ENCODE peak calls at places on chromosomes 6 and 20, in eight cellular contexts. Z is stimulated activated CD4-positive, alpha-beta T cell treated with anti-CD3 and anti-CD28 coated beads, TNF-alpha, amount 100 ng/mL, for 48 hours; J is central memory CD4-positive, alpha-beta T cell; N is CD8-positive, alpha-beta memory T cell; T is NCI-H1048; R is occipital lobe; C is M059J; B is NCI-H69. L is an unnamed sample.

GRCh38 chr6:155126727-155127439 is 131.8 kb downstream of the TIAM2 start:
- DNase-seq in J (no peak), T (no peak), B (peak), R (no peak), Z (peak), N (no peak), C (peak), L (no peak)

GRCh38 chr20:4113996-4114603 is 98.7 kb upstream of the RNF24 start:
- DNase-seq in B (no peak), T (no peak), C (no peak), R (no peak), Z (no peak), N (no peak), J (no peak), L (no peak)

GRCh38 chr20:30511322-30512030 is 746.0 kb upstream of the DEFB115 start:
- DNase-seq in Z (no peak), R (no peak), T (no peak), N (no peak), J (no peak), C (no peak), B (no peak), L (no peak)

GRCh38 chr6:18997375-18997826 is 610.3 kb downstream of the RNF144B start:
- DNase-seq in T (no peak), C (peak), B (peak), Z (no peak), R (no peak), J (no peak), N (no peak), L (peak)

GRCh38 chr6:94510877-94511276 is 1066.5 kb upstream of the MANEA start:
- DNase-seq in N (no peak), Z (no peak), J (no peak), R (no peak), C (no peak), B (no peak), T (no peak), L (peak)

GRCh38 chr6:36056178-36056577 is 28.6 kb downstream of the MAPK14 start:
- DNase-seq in R (no peak), B (peak), T (no peak), N (no peak), C (no peak), J (no peak), Z (no peak), L (no peak)

GRCh38 chr6:17427062-17427461 is 33.7 kb downstream of the CAP2 start:
- DNase-seq in J (no peak), C (no peak), R (no peak), N (no peak), T (no peak), B (no peak), Z (no peak), L (no peak)

GRCh38 chr6:34834789-34835518 is 43.1 kb downstream of the BLTP3A start:
- DNase-seq in R (no peak), B (no peak), Z (no peak), T (no peak), C (peak), N (no peak), J (no peak), L (no peak)

GRCh38 chr6:84597238-84597875 is 167.0 kb downstream of the TBX18 start:
- DNase-seq in Z (no peak), R (no peak), N (no peak), C (peak), B (no peak), J (no peak), T (no peak), L (no peak)

GRCh38 chr6:37709250-37709931 is 11.7 kb upstream of the MDGA1 start:
- DNase-seq in C (peak), T (no peak), Z (no peak), R (no peak), J (no peak), B (peak), N (no peak), L (no peak)

GRCh38 chr6:116373300-116373699 is 2.6 kb downstream of the DSE start:
- DNase-seq in R (no peak), N (no peak), C (no peak), Z (no peak), B (no peak), T (no peak), J (no peak), L (no peak)

GRCh38 chr6:96725276-96725675 is 112.0 kb downstream of the GPR63 start:
- DNase-seq in C (no peak), Z (no peak), R (no peak), J (no peak), T (no peak), N (no peak), B (peak), L (no peak)

GRCh38 chr20:8749986-8750385 is 318.9 kb upstream of the PLCB4 start:
- DNase-seq in J (no peak), T (no peak), R (no peak), C (peak), N (no peak), B (no peak), Z (no peak), L (no peak)

GRCh38 chr6:90429713-90430112 is 133.1 kb upstream of the BACH2 start:
- DNase-seq in C (no peak), T (no peak), B (no peak), N (no peak), J (no peak), Z (no peak), R (no peak), L (no peak)

GRCh38 chr6:104862456-104862855 is 2.7 kb upstream of the HACE1 start:
- DNase-seq in J (no peak), Z (no peak), N (no peak), B (no peak), T (no peak), C (peak), R (no peak), L (no peak)

GRCh38 chr20:64231621-64232550 is 23.7 kb upstream of the PCMTD2 start:
- DNase-seq in N (no peak), Z (no peak), R (no peak), B (no peak), T (no peak), J (no peak), C (no peak), L (peak)

GRCh38 chr6:111573118-111573883 is 32.4 kb downstream of the TRAF3IP2 start:
- DNase-seq in N (no peak), B (peak), J (no peak), T (no peak), C (peak), Z (no peak), R (no peak), L (no peak)